ENCODE peak calls at places on chromosomes 11 and 22, in ten cellular contexts. H, V, O, D, C, S, E, Q, X and B are unnamed samples.

GRCh38 chr11:132126973-132127900 is 756.8 kb downstream of the NTM start:
- DNase-seq in C (peak; percentile 42), E (no peak), S (no peak), X (peak; percentile 27), D (peak; percentile 92), Q (no peak), H (peak; percentile 2), O (no peak), V (peak; percentile 15), B (peak; percentile 87)

GRCh38 chr22:25663654-25664053 is 78.3 kb upstream of the MYO18B start:
- DNase-seq in Q (no peak), H (no peak), C (no peak), E (no peak), X (no peak), O (no peak), D (no peak), V (no peak), S (no peak), B (no peak)

GRCh38 chr11:109197656-109198055 is 224.3 kb upstream of the C11orf87 start:
- DNase-seq in D (peak; percentile 22), E (no peak), Q (no peak), X (no peak), S (no peak), V (no peak), O (no peak), H (no peak), C (no peak), B (peak; percentile 66)

GRCh38 chr22:48729499-48730171 is 1098.0 kb downstream of the BRD1 start:
- DNase-seq in E (no peak), O (no peak), V (no peak), H (no peak), X (no peak), Q (no peak), S (no peak), D (no peak), C (no peak), B (no peak)

GRCh38 chr11:86551693-86552092 is 120.7 kb downstream of the ME3 start:
- DNase-seq in O (no peak), S (no peak), H (no peak), D (no peak), C (no peak), Q (no peak), E (no peak), X (no peak), V (no peak), B (no peak)

GRCh38 chr22:20091690-20092476 is 11.8 kb downstream of the DGCR8 start:
- DNase-seq in X (no peak), V (no peak), S (no peak), E (no peak), H (no peak), D (no peak), Q (no peak), C (peak; percentile 9), O (no peak), B (no peak)

GRCh38 chr11:65547446-65548125 is 10.6 kb downstream of the LTBP3 start:
- DNase-seq in C (no peak), X (no peak), Q (no peak), H (no peak), E (peak; percentile 54), V (no peak), D (no peak), S (no peak), O (no peak), B (no peak)

GRCh38 chr11:24885580-24886173 is 388.8 kb downstream of the LUZP2 start:
- DNase-seq in Q (no peak), O (no peak), C (no peak), X (no peak), S (no peak), E (no peak), H (no peak), D (no peak), V (no peak), B (no peak)

GRCh38 chr11:57219021-57219627 is 17.9 kb downstream of the APLNR start:
- DNase-seq in D (peak; percentile 12), X (no peak), S (no peak), O (no peak), H (no peak), V (no peak), C (no peak), Q (no peak), E (no peak), B (peak; percentile 66)

GRCh38 chr22:19040581-19041402 is 81.4 kb downstream of the DGCR2 start:
- DNase-seq in H (no peak), Q (no peak), D (no peak), X (no peak), E (no peak), O (no peak), C (no peak), S (no peak), V (no peak), B (no peak)

GRCh38 chr11:126645206-126645605 is 289.7 kb downstream of the ST3GAL4 start:
- DNase-seq in O (no peak), E (no peak), X (no peak), C (no peak), H (no peak), V (no peak), D (peak; percentile 25), Q (no peak), S (no peak), B (no peak)

GRCh38 chr11:122202951-122203456 is 87.0 kb upstream of the BLID start:
- DNase-seq in O (peak; percentile 30), D (peak; percentile 79), V (peak; percentile 50), S (no peak), E (peak; percentile 6), Q (peak; percentile 95), C (peak; percentile 63), H (no peak), X (no peak), B (peak; percentile 84)

GRCh38 chr22:40175571-40176105 is 2.1 kb upstream of the TNRC6B start:
- DNase-seq in E (no peak), O (no peak), H (no peak), D (peak; percentile 26), Q (no peak), V (no peak), X (no peak), C (no peak), S (no peak), B (no peak)

GRCh38 chr11:47514825-47515647 is 37.9 kb downstream of the CELF1 start:
- DNase-seq in D (peak; percentile 66), S (no peak), H (no peak), V (no peak), O (no peak), E (no peak), X (no peak), C (no peak), Q (no peak), B (peak; percentile 93)

GRCh38 chr11:45161252-45162063 is 15.0 kb downstream of the PRDM11 start:
- DNase-seq in X (no peak), S (no peak), D (peak; percentile 29), V (no peak), Q (no peak), E (no peak), C (peak; percentile 42), H (no peak), O (no peak), B (no peak)

GRCh38 chr22:36155702-36156101 is 4.9 kb downstream of the APOL3 start:
- DNase-seq in Q (peak; percentile 93), O (no peak), H (no peak), E (no peak), D (peak; percentile 36), S (no peak), C (peak; percentile 81), X (no peak), V (no peak), B (no peak)

GRCh38 chr11:120386774-120387371 is 50.7 kb downstream of the ARHGEF12 start:
- DNase-seq in D (no peak), H (no peak), V (no peak), E (no peak), C (no peak), O (no peak), X (no peak), S (no peak), Q (no peak), B (no peak)

GRCh38 chr11:34614334-34615113 is 6.4 kb upstream of the EHF start:
- DNase-seq in D (peak; percentile 50), O (no peak), H (no peak), C (no peak), X (no peak), S (no peak), Q (no peak), V (no peak), E (no peak), B (peak; percentile 33)

GRCh38 chr11:29321293-29322132 is 695.3 kb downstream of the KCNA4 start:
- DNase-seq in Q (no peak), H (no peak), C (no peak), D (no peak), E (no peak), V (no peak), O (no peak), X (no peak), S (no peak), B (peak; percentile 98)

GRCh38 chr11:117643606-117644300 is 153.3 kb downstream of the DSCAML1 start:
- DNase-seq in V (no peak), X (no peak), O (no peak), D (no peak), S (no peak), E (no peak), Q (no peak), C (no peak), H (no peak), B (no peak)

GRCh38 chr11:118401151-118401879 is at the start of gene ATP5MG:
- DNase-seq in Q (peak; percentile 97), O (peak; percentile 93), C (peak; percentile 95), X (peak; percentile 91), D (peak; percentile 94), E (peak; percentile 89), S (peak; percentile 91), V (peak; percentile 60), H (peak; percentile 97), B (peak; percentile 85)

GRCh38 chr22:35987487-35987886 is 41.1 kb downstream of the RBFOX2 start:
- DNase-seq in D (peak; percentile 40), Q (no peak), O (no peak), C (no peak), X (peak; percentile 8), S (no peak), E (no peak), H (no peak), V (no peak), B (peak; percentile 38)

GRCh38 chr11:46133119-46133518 is 11.9 kb upstream of the PHF21A start:
- DNase-seq in S (no peak), X (no peak), E (no peak), V (no peak), Q (no peak), H (no peak), D (no peak), C (peak; percentile 40), O (no peak), B (no peak)

GRCh38 chr22:30205281-30206115 is 41.1 kb downstream of the LIF start:
- DNase-seq in O (no peak), X (no peak), H (peak; percentile 90), S (no peak), D (peak; percentile 83), Q (peak; percentile 94), V (no peak), E (no peak), C (peak; percentile 82), B (peak; percentile 96)

GRCh38 chr11:118068945-118069612 is 7.8 kb upstream of the TMPRSS4 start:
- DNase-seq in X (no peak), E (no peak), S (no peak), V (no peak), Q (no peak), H (no peak), O (no peak), C (no peak), D (no peak), B (no peak)

GRCh38 chr22:42399315-42400271 is 32.6 kb downstream of the NFAM1 start:
- DNase-seq in C (peak; percentile 53), O (peak; percentile 33), D (no peak), S (no peak), E (no peak), Q (no peak), H (no peak), V (no peak), X (peak; percentile 96), B (no peak)

GRCh38 chr11:19957301-19957985 is 202.8 kb downstream of the DBX1 start:
- DNase-seq in C (no peak), S (no peak), Q (peak; percentile 74), E (no peak), V (no peak), H (no peak), O (no peak), D (no peak), X (no peak), B (no peak)

GRCh38 chr11:65129649-65130441 is 4.5 kb downstream of the SYVN1 start:
- DNase-seq in X (no peak), D (no peak), O (no peak), Q (no peak), H (no peak), C (no peak), V (no peak), E (no peak), S (no peak), B (no peak)